ENCODE peak calls at places on chromosomes 1 and 21, in ten cellular contexts. One of them, this sample, is unnamed.

GRCh38 chr1:234475166-234475793 is 3.7 kb downstream of the TARBP1 start:
- DNase-seq in NCI-H2081: no peak
- DNase-seq in NCI-H1417 treated with DMSO at 0.1 percent for 48 hours: no peak
- DNase-seq in ELR: no peak
- DNase-seq in GM19239: no peak
- DNase-seq in fibroblast of the aortic adventitia: no peak
- DNase-seq in activated T-helper 2 cell treated with anti-CD3 and anti-CD28 coated beads, Interferon-gamma antibody, Interleukin-2, Interleukin-4, amounts not matched to agents 10 μg/mL and 5 μg/mL and 100 μg/mL, durations not matched to agents 14 hours and 24 hours and 36 hours: no peak
- DNase-seq in NCI-H524: no peak
- DNase-seq in uterus: no peak
- DNase-seq in fibroblast of the conjunctiva: no peak
- DNase-seq in this sample: no peak

GRCh38 chr21:32325706-32326105 is 27.1 kb downstream of the MRAP start:
- DNase-seq in NCI-H2081: no peak
- DNase-seq in ELR: no peak
- DNase-seq in fibroblast of the conjunctiva: no peak
- DNase-seq in NCI-H1417 treated with DMSO at 0.1 percent for 48 hours: no peak
- DNase-seq in GM19239: no peak
- DNase-seq in NCI-H524: no peak
- DNase-seq in uterus: no peak
- DNase-seq in fibroblast of the aortic adventitia: no peak
- DNase-seq in activated T-helper 2 cell treated with anti-CD3 and anti-CD28 coated beads, Interferon-gamma antibody, Interleukin-2, Interleukin-4, amounts not matched to agents 10 μg/mL and 5 μg/mL and 100 μg/mL, durations not matched to agents 14 hours and 24 hours and 36 hours: no peak
- DNase-seq in this sample: no peak

GRCh38 chr1:186442651-186443114 is 18.2 kb downstream of the PDC start:
- DNase-seq in fibroblast of the aortic adventitia: peak
- DNase-seq in uterus: no peak
- DNase-seq in NCI-H2081: peak
- DNase-seq in NCI-H1417 treated with DMSO at 0.1 percent for 48 hours: no peak
- DNase-seq in activated T-helper 2 cell treated with anti-CD3 and anti-CD28 coated beads, Interferon-gamma antibody, Interleukin-2, Interleukin-4, amounts not matched to agents 10 μg/mL and 5 μg/mL and 100 μg/mL, durations not matched to agents 14 hours and 24 hours and 36 hours: no peak
- DNase-seq in GM19239: no peak
- DNase-seq in NCI-H524: no peak
- DNase-seq in fibroblast of the conjunctiva: no peak
- DNase-seq in ELR: peak
- DNase-seq in this sample: no peak

GRCh38 chr1:202205523-202206190 is 12.1 kb downstream of the LGR6 start:
- DNase-seq in activated T-helper 2 cell treated with anti-CD3 and anti-CD28 coated beads, Interferon-gamma antibody, Interleukin-2, Interleukin-4, amounts not matched to agents 10 μg/mL and 5 μg/mL and 100 μg/mL, durations not matched to agents 14 hours and 24 hours and 36 hours: no peak
- DNase-seq in uterus: no peak
- DNase-seq in ELR: no peak
- DNase-seq in NCI-H524: no peak
- DNase-seq in NCI-H1417 treated with DMSO at 0.1 percent for 48 hours: no peak
- DNase-seq in GM19239: no peak
- DNase-seq in fibroblast of the aortic adventitia: no peak
- DNase-seq in NCI-H2081: no peak
- DNase-seq in fibroblast of the conjunctiva: no peak
- DNase-seq in this sample: no peak

GRCh38 chr1:145889722-145890121 is 4.1 kb upstream of the ANKRD35 start:
- DNase-seq in NCI-H2081: peak
- DNase-seq in activated T-helper 2 cell treated with anti-CD3 and anti-CD28 coated beads, Interferon-gamma antibody, Interleukin-2, Interleukin-4, amounts not matched to agents 10 μg/mL and 5 μg/mL and 100 μg/mL, durations not matched to agents 14 hours and 24 hours and 36 hours: no peak
- DNase-seq in fibroblast of the conjunctiva: no peak
- DNase-seq in fibroblast of the aortic adventitia: no peak
- DNase-seq in uterus: no peak
- DNase-seq in NCI-H524: no peak
- DNase-seq in NCI-H1417 treated with DMSO at 0.1 percent for 48 hours: no peak
- DNase-seq in ELR: no peak
- DNase-seq in GM19239: no peak
- DNase-seq in this sample: no peak

GRCh38 chr1:60510162-60510561 is 436.6 kb upstream of the C1orf87 start:
- DNase-seq in ELR: no peak
- DNase-seq in fibroblast of the conjunctiva: no peak
- DNase-seq in GM19239: no peak
- DNase-seq in activated T-helper 2 cell treated with anti-CD3 and anti-CD28 coated beads, Interferon-gamma antibody, Interleukin-2, Interleukin-4, amounts not matched to agents 10 μg/mL and 5 μg/mL and 100 μg/mL, durations not matched to agents 14 hours and 24 hours and 36 hours: no peak
- DNase-seq in fibroblast of the aortic adventitia: no peak
- DNase-seq in NCI-H524: no peak
- DNase-seq in uterus: no peak
- DNase-seq in NCI-H2081: no peak
- DNase-seq in NCI-H1417 treated with DMSO at 0.1 percent for 48 hours: no peak
- DNase-seq in this sample: no peak

GRCh38 chr21:29645666-29646553 is 293.9 kb downstream of the GRIK1 start:
- DNase-seq in fibroblast of the conjunctiva: no peak
- DNase-seq in activated T-helper 2 cell treated with anti-CD3 and anti-CD28 coated beads, Interferon-gamma antibody, Interleukin-2, Interleukin-4, amounts not matched to agents 10 μg/mL and 5 μg/mL and 100 μg/mL, durations not matched to agents 14 hours and 24 hours and 36 hours: no peak
- DNase-seq in fibroblast of the aortic adventitia: peak
- DNase-seq in NCI-H524: no peak
- DNase-seq in uterus: no peak
- DNase-seq in GM19239: no peak
- DNase-seq in NCI-H1417 treated with DMSO at 0.1 percent for 48 hours: no peak
- DNase-seq in NCI-H2081: no peak
- DNase-seq in ELR: no peak
- DNase-seq in this sample: no peak

GRCh38 chr21:32347887-32348450 is 44.8 kb downstream of the URB1 start:
- DNase-seq in GM19239: no peak
- DNase-seq in fibroblast of the conjunctiva: no peak
- DNase-seq in uterus: no peak
- DNase-seq in NCI-H1417 treated with DMSO at 0.1 percent for 48 hours: no peak
- DNase-seq in fibroblast of the aortic adventitia: no peak
- DNase-seq in NCI-H524: no peak
- DNase-seq in ELR: no peak
- DNase-seq in activated T-helper 2 cell treated with anti-CD3 and anti-CD28 coated beads, Interferon-gamma antibody, Interleukin-2, Interleukin-4, amounts not matched to agents 10 μg/mL and 5 μg/mL and 100 μg/mL, durations not matched to agents 14 hours and 24 hours and 36 hours: no peak
- DNase-seq in NCI-H2081: no peak
- DNase-seq in this sample: no peak

GRCh38 chr1:82979593-82980230 is 1019.2 kb downstream of the TTLL7 start:
- DNase-seq in NCI-H524: no peak
- DNase-seq in GM19239: peak
- DNase-seq in fibroblast of the aortic adventitia: no peak
- DNase-seq in activated T-helper 2 cell treated with anti-CD3 and anti-CD28 coated beads, Interferon-gamma antibody, Interleukin-2, Interleukin-4, amounts not matched to agents 10 μg/mL and 5 μg/mL and 100 μg/mL, durations not matched to agents 14 hours and 24 hours and 36 hours: no peak
- DNase-seq in NCI-H1417 treated with DMSO at 0.1 percent for 48 hours: peak
- DNase-seq in uterus: no peak
- DNase-seq in ELR: no peak
- DNase-seq in fibroblast of the conjunctiva: no peak
- DNase-seq in NCI-H2081: peak
- DNase-seq in this sample: no peak

GRCh38 chr1:40706626-40707025 is 15.1 kb downstream of the NFYC start:
- DNase-seq in NCI-H2081: no peak
- DNase-seq in NCI-H1417 treated with DMSO at 0.1 percent for 48 hours: no peak
- DNase-seq in NCI-H524: no peak
- DNase-seq in activated T-helper 2 cell treated with anti-CD3 and anti-CD28 coated beads, Interferon-gamma antibody, Interleukin-2, Interleukin-4, amounts not matched to agents 10 μg/mL and 5 μg/mL and 100 μg/mL, durations not matched to agents 14 hours and 24 hours and 36 hours: no peak
- DNase-seq in fibroblast of the conjunctiva: no peak
- DNase-seq in GM19239: no peak
- DNase-seq in fibroblast of the aortic adventitia: no peak
- DNase-seq in uterus: no peak
- DNase-seq in ELR: no peak
- DNase-seq in this sample: no peak

GRCh38 chr21:21439761-21440160 is 441.6 kb downstream of the NCAM2 start:
- DNase-seq in ELR: peak
- DNase-seq in NCI-H2081: no peak
- DNase-seq in fibroblast of the aortic adventitia: no peak
- DNase-seq in NCI-H524: no peak
- DNase-seq in uterus: no peak
- DNase-seq in NCI-H1417 treated with DMSO at 0.1 percent for 48 hours: no peak
- DNase-seq in GM19239: no peak
- DNase-seq in activated T-helper 2 cell treated with anti-CD3 and anti-CD28 coated beads, Interferon-gamma antibody, Interleukin-2, Interleukin-4, amounts not matched to agents 10 μg/mL and 5 μg/mL and 100 μg/mL, durations not matched to agents 14 hours and 24 hours and 36 hours: no peak
- DNase-seq in fibroblast of the conjunctiva: no peak
- DNase-seq in this sample: no peak

GRCh38 chr1:186492531-186493291 is 31.8 kb upstream of the PDC start:
- DNase-seq in NCI-H1417 treated with DMSO at 0.1 percent for 48 hours: no peak
- DNase-seq in ELR: no peak
- DNase-seq in NCI-H524: no peak
- DNase-seq in NCI-H2081: no peak
- DNase-seq in uterus: no peak
- DNase-seq in fibroblast of the aortic adventitia: peak
- DNase-seq in GM19239: no peak
- DNase-seq in fibroblast of the conjunctiva: no peak
- DNase-seq in activated T-helper 2 cell treated with anti-CD3 and anti-CD28 coated beads, Interferon-gamma antibody, Interleukin-2, Interleukin-4, amounts not matched to agents 10 μg/mL and 5 μg/mL and 100 μg/mL, durations not matched to agents 14 hours and 24 hours and 36 hours: no peak
- DNase-seq in this sample: peak

GRCh38 chr1:67716800-67717199 is 31.8 kb downstream of the GADD45A start:
- DNase-seq in fibroblast of the conjunctiva: peak
- DNase-seq in GM19239: no peak
- DNase-seq in fibroblast of the aortic adventitia: peak
- DNase-seq in NCI-H524: no peak
- DNase-seq in uterus: peak
- DNase-seq in NCI-H1417 treated with DMSO at 0.1 percent for 48 hours: no peak
- DNase-seq in NCI-H2081: peak
- DNase-seq in ELR: peak
- DNase-seq in activated T-helper 2 cell treated with anti-CD3 and anti-CD28 coated beads, Interferon-gamma antibody, Interleukin-2, Interleukin-4, amounts not matched to agents 10 μg/mL and 5 μg/mL and 100 μg/mL, durations not matched to agents 14 hours and 24 hours and 36 hours: no peak
- DNase-seq in this sample: no peak

GRCh38 chr1:162389021-162389818 is 7.7 kb downstream of the C1orf226 start:
- DNase-seq in fibroblast of the aortic adventitia: no peak
- DNase-seq in activated T-helper 2 cell treated with anti-CD3 and anti-CD28 coated beads, Interferon-gamma antibody, Interleukin-2, Interleukin-4, amounts not matched to agents 10 μg/mL and 5 μg/mL and 100 μg/mL, durations not matched to agents 14 hours and 24 hours and 36 hours: no peak
- DNase-seq in uterus: no peak
- DNase-seq in fibroblast of the conjunctiva: peak
- DNase-seq in NCI-H2081: peak
- DNase-seq in NCI-H524: peak
- DNase-seq in ELR: peak
- DNase-seq in GM19239: no peak
- DNase-seq in NCI-H1417 treated with DMSO at 0.1 percent for 48 hours: no peak
- DNase-seq in this sample: peak

GRCh38 chr21:43603641-43604504 is 55.4 kb downstream of the HSF2BP start:
- DNase-seq in NCI-H524: no peak
- DNase-seq in NCI-H2081: no peak
- DNase-seq in NCI-H1417 treated with DMSO at 0.1 percent for 48 hours: no peak
- DNase-seq in fibroblast of the conjunctiva: peak
- DNase-seq in ELR: peak
- DNase-seq in fibroblast of the aortic adventitia: peak
- DNase-seq in activated T-helper 2 cell treated with anti-CD3 and anti-CD28 coated beads, Interferon-gamma antibody, Interleukin-2, Interleukin-4, amounts not matched to agents 10 μg/mL and 5 μg/mL and 100 μg/mL, durations not matched to agents 14 hours and 24 hours and 36 hours: no peak
- DNase-seq in GM19239: no peak
- DNase-seq in uterus: no peak
- DNase-seq in this sample: no peak

GRCh38 chr1:31562707-31563360 is 13.5 kb upstream of the TINAGL1 start:
- DNase-seq in NCI-H1417 treated with DMSO at 0.1 percent for 48 hours: no peak
- DNase-seq in ELR: peak
- DNase-seq in activated T-helper 2 cell treated with anti-CD3 and anti-CD28 coated beads, Interferon-gamma antibody, Interleukin-2, Interleukin-4, amounts not matched to agents 10 μg/mL and 5 μg/mL and 100 μg/mL, durations not matched to agents 14 hours and 24 hours and 36 hours: no peak
- DNase-seq in GM19239: no peak
- DNase-seq in fibroblast of the conjunctiva: no peak
- DNase-seq in uterus: no peak
- DNase-seq in NCI-H524: no peak
- DNase-seq in fibroblast of the aortic adventitia: peak
- DNase-seq in NCI-H2081: no peak
- DNase-seq in this sample: no peak

GRCh38 chr21:44539991-44540666 is at the start of gene KRTAP10-1:
- DNase-seq in GM19239: no peak
- DNase-seq in fibroblast of the conjunctiva: no peak
- DNase-seq in ELR: no peak
- DNase-seq in NCI-H1417 treated with DMSO at 0.1 percent for 48 hours: no peak
- DNase-seq in uterus: no peak
- DNase-seq in NCI-H524: no peak
- DNase-seq in fibroblast of the aortic adventitia: no peak
- DNase-seq in NCI-H2081: no peak
- DNase-seq in activated T-helper 2 cell treated with anti-CD3 and anti-CD28 coated beads, Interferon-gamma antibody, Interleukin-2, Interleukin-4, amounts not matched to agents 10 μg/mL and 5 μg/mL and 100 μg/mL, durations not matched to agents 14 hours and 24 hours and 36 hours: no peak
- DNase-seq in this sample: no peak